ENCODE peak calls at places on chromosomes 1 and 21, in seven cellular contexts. Z, R, F, N, J, K and E are unnamed samples.

GRCh38 chr1:155499263-155499662 is 63.3 kb downstream of the ASH1L start:
- DNase-seq in Z (no peak), R (no peak), F (no peak), N (no peak), J (no peak), K (no peak), E (no peak)

GRCh38 chr1:14894811-14895524 is 258.6 kb upstream of the TMEM51 start:
- DNase-seq in Z (no peak), R (no peak), F (no peak), N (no peak), J (peak; percentile 35), K (peak; percentile 14), E (no peak)

GRCh38 chr21:29164330-29164942 is 34.0 kb downstream of the MAP3K7CL start:
- DNase-seq in Z (no peak), R (no peak), F (no peak), N (no peak), J (no peak), K (peak; percentile 76), E (no peak)

GRCh38 chr1:15935056-15935950 is 40.6 kb downstream of the ZBTB17 start:
- DNase-seq in Z (no peak), R (no peak), F (no peak), N (no peak), J (no peak), K (no peak), E (no peak)

GRCh38 chr21:46428286-46428685 is 30.4 kb upstream of the DIP2A start:
- DNase-seq in Z (no peak), R (no peak), F (no peak), N (peak; percentile 55), J (no peak), K (no peak), E (no peak)

GRCh38 chr1:243255791-243256512 is at the start of gene SDCCAG8:
- DNase-seq in Z (peak; percentile 93), R (peak; percentile 98), F (peak; percentile 100), N (peak; percentile 96), J (peak; percentile 99), K (peak; percentile 100), E (peak; percentile 100)

GRCh38 chr1:227547604-227548397 is 15.6 kb upstream of the ZNF678 start:
- DNase-seq in Z (no peak), R (no peak), F (no peak), N (no peak), J (no peak), K (no peak), E (no peak)

GRCh38 chr1:218390625-218391024 is 45.5 kb downstream of the TGFB2 start:
- DNase-seq in Z (no peak), R (peak; percentile 41), F (no peak), N (no peak), J (peak; percentile 10), K (no peak), E (peak; percentile 93)

GRCh38 chr21:17793675-17794123 is 25.5 kb downstream of the C21orf91 start:
- DNase-seq in Z (no peak), R (no peak), F (peak; percentile 11), N (no peak), J (no peak), K (peak; percentile 48), E (no peak)

GRCh38 chr1:48683878-48684277 is 92.8 kb downstream of the BEND5 start:
- DNase-seq in Z (no peak), R (no peak), F (no peak), N (no peak), J (no peak), K (no peak), E (no peak)

GRCh38 chr1:91900538-91900937 is 14.6 kb upstream of the TGFBR3 start:
- DNase-seq in Z (no peak), R (no peak), F (peak; percentile 85), N (no peak), J (no peak), K (peak; percentile 83), E (no peak)

GRCh38 chr1:3012511-3013291 is 8.6 kb upstream of the ACTRT2 start:
- DNase-seq in Z (peak; percentile 78), R (peak; percentile 55), F (no peak), N (peak; percentile 81), J (peak; percentile 67), K (no peak), E (no peak)

GRCh38 chr21:45390831-45391742 is 13.9 kb upstream of the COL18A1 start:
- DNase-seq in Z (no peak), R (no peak), F (no peak), N (peak; percentile 37), J (no peak), K (no peak), E (no peak)

GRCh38 chr1:53295295-53295694 is 32.6 kb downstream of the LRP8 start:
- DNase-seq in Z (no peak), R (no peak), F (no peak), N (no peak), J (no peak), K (no peak), E (no peak)

GRCh38 chr1:214660900-214661299 is 57.9 kb downstream of the CENPF start:
- DNase-seq in Z (peak; percentile 6), R (no peak), F (peak; percentile 84), N (no peak), J (peak; percentile 45), K (peak; percentile 71), E (peak; percentile 56)

GRCh38 chr1:150365945-150366344 is 2.0 kb downstream of the RPRD2 start:
- DNase-seq in Z (no peak), R (no peak), F (no peak), N (no peak), J (no peak), K (no peak), E (no peak)

GRCh38 chr1:87072904-87073303 is 158.5 kb downstream of the HS2ST1 start:
- DNase-seq in Z (no peak), R (no peak), F (no peak), N (no peak), J (no peak), K (no peak), E (no peak)

GRCh38 chr1:201153474-201154388 is 543 bp downstream of the TMEM9 start:
- DNase-seq in Z (no peak), R (no peak), F (no peak), N (no peak), J (no peak), K (no peak), E (no peak)

GRCh38 chr1:221117133-221117532 is 237.9 kb downstream of the HLX start:
- DNase-seq in Z (no peak), R (no peak), F (no peak), N (no peak), J (no peak), K (peak; percentile 18), E (no peak)

GRCh38 chr21:43917515-43918384 is 52.7 kb downstream of the AGPAT3 start:
- DNase-seq in Z (no peak), R (peak; percentile 4), F (no peak), N (peak; percentile 4), J (peak; percentile 68), K (no peak), E (no peak)

GRCh38 chr1:94819945-94820746 is at the start of gene SLC44A3:
- DNase-seq in Z (peak; percentile 68), R (peak; percentile 75), F (no peak), N (peak; percentile 77), J (peak; percentile 65), K (no peak), E (no peak)

GRCh38 chr1:190124068-190124467 is 353.6 kb downstream of the BRINP3 start:
- DNase-seq in Z (no peak), R (peak; percentile 14), F (no peak), N (no peak), J (no peak), K (no peak), E (peak; percentile 6)
- TF ChIP-seq CTCF in Z (no peak), R (no peak), F (no peak), N (no peak), J (no peak), K (no peak), E (peak; percentile 32)

GRCh38 chr21:39456665-39457064 is 4.9 kb downstream of the SH3BGR start:
- DNase-seq in Z (no peak), R (no peak), F (no peak), N (no peak), J (no peak), K (no peak), E (no peak)
- TF ChIP-seq CTCF in Z (peak; percentile 38), R (peak; percentile 28), F (peak; percentile 32), N (no peak), J (no peak), K (peak; percentile 63), E (peak; percentile 32)

GRCh38 chr1:178282949-178283367 is 189.1 kb downstream of the RASAL2 start:
- DNase-seq in Z (no peak), R (no peak), F (peak; percentile 38), N (no peak), J (no peak), K (peak; percentile 67), E (no peak)
- TF ChIP-seq CTCF in Z (peak; percentile 37), R (no peak), F (peak; percentile 73), N (peak; percentile 41), J (no peak), K (peak; percentile 83), E (peak; percentile 59)

DNA sequence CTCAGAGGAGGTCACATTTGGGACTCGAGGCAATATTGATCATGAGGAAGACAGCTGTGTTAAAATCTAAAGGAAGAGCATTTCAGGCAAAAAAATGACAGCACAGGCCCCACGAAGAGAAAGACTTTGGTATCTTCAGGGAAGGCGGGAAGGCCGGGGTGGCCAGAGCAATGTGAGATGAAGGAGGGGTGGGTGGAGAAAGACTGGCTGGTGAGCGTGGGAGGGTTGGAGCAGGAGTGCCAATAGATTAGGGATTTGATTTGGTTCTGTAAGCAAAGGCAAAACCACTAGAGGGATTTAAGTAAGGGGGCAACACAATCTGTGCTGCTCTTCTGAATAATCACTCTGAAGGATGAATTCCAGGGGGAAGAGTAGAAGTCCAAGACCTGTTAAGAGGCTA is 48.0 kb upstream of the BCL9 start:
- DNase-seq in Z (no peak), R (no peak), F (no peak), N (no peak), J (no peak), K (no peak), E (no peak)
- TF ChIP-seq CTCF in Z (no peak), R (no peak), F (no peak), N (no peak), J (no peak), K (no peak), E (no peak)

GRCh38 chr1:26059906-26060305 is 7.5 kb downstream of the TRIM63 start:
- DNase-seq in Z (no peak), R (no peak), F (no peak), N (no peak), J (no peak), K (no peak), E (no peak)
- TF ChIP-seq CTCF in Z (no peak), R (no peak), F (no peak), N (no peak), J (no peak), K (no peak), E (no peak)